ENCODE peak calls at places on chromosomes 7 and 10, in four cellular contexts. One of them, this sample, is unnamed.

GRCh38 chr7:129401968-129402860 is 32.0 kb upstream of the STRIP2 start:
- DNase-seq in mammary epithelial cell: no peak
- DNase-seq in AG04450: no peak
- DNase-seq in neural crest cell: no peak
- DNase-seq in this sample: peak

GRCh38 chr7:128135275-128136214 is 104.3 kb upstream of the LRRC4 start:
- DNase-seq in AG04450: no peak
- DNase-seq in mammary epithelial cell: peak
- DNase-seq in neural crest cell: peak
- DNase-seq in this sample: peak

GRCh38 chr10:132249824-132250375 is 57.9 kb downstream of the STK32C start:
- DNase-seq in neural crest cell: no peak
- DNase-seq in AG04450: no peak
- DNase-seq in mammary epithelial cell: no peak
- DNase-seq in this sample: no peak

GRCh38 chr10:132912685-132913558 is 29.4 kb downstream of the CFAP46 start:
- DNase-seq in AG04450: no peak
- DNase-seq in neural crest cell: no peak
- DNase-seq in mammary epithelial cell: no peak
- DNase-seq in this sample: peak

GRCh38 chr10:113227045-113227444 is 277.0 kb downstream of the TCF7L2 start:
- DNase-seq in mammary epithelial cell: no peak
- DNase-seq in neural crest cell: no peak
- DNase-seq in AG04450: no peak
- DNase-seq in this sample: no peak

GRCh38 chr7:85041599-85042216 is 145.1 kb downstream of the SEMA3D start:
- DNase-seq in neural crest cell: peak
- DNase-seq in mammary epithelial cell: peak
- DNase-seq in AG04450: peak
- DNase-seq in this sample: peak

GRCh38 chr7:45089314-45089891 is 634 bp upstream of the NACAD start:
- DNase-seq in mammary epithelial cell: peak
- DNase-seq in neural crest cell: peak
- DNase-seq in AG04450: no peak
- DNase-seq in this sample: peak

GRCh38 chr10:127694580-127695193 is 42.3 kb upstream of the FOXI2 start:
- DNase-seq in AG04450: no peak
- DNase-seq in neural crest cell: peak
- DNase-seq in mammary epithelial cell: peak
- DNase-seq in this sample: peak

GRCh38 chr7:37419496-37419895 is 29.2 kb downstream of the ELMO1 start:
- DNase-seq in AG04450: no peak
- DNase-seq in neural crest cell: no peak
- DNase-seq in mammary epithelial cell: no peak
- DNase-seq in this sample: no peak

GRCh38 chr10:30697806-30698205 is 68.3 kb upstream of the LYZL2 start:
- DNase-seq in neural crest cell: no peak
- DNase-seq in AG04450: no peak
- DNase-seq in mammary epithelial cell: no peak
- DNase-seq in this sample: peak

GRCh38 chr10:52226448-52226847 is 87.6 kb upstream of the DKK1 start:
- DNase-seq in neural crest cell: no peak
- DNase-seq in AG04450: no peak
- DNase-seq in mammary epithelial cell: peak
- DNase-seq in this sample: no peak

GRCh38 chr7:29343379-29343778 is 148.8 kb downstream of the CHN2 start:
- DNase-seq in AG04450: no peak
- DNase-seq in mammary epithelial cell: no peak
- DNase-seq in neural crest cell: no peak
- DNase-seq in this sample: peak

GRCh38 chr10:101840102-101840684 is 3.4 kb downstream of the KCNIP2 start:
- DNase-seq in neural crest cell: no peak
- DNase-seq in mammary epithelial cell: peak
- DNase-seq in AG04450: no peak
- DNase-seq in this sample: peak

GRCh38 chr7:50662059-50662689 is 97.0 kb upstream of the DDC start:
- DNase-seq in neural crest cell: no peak
- DNase-seq in AG04450: no peak
- DNase-seq in mammary epithelial cell: peak
- DNase-seq in this sample: peak

GRCh38 chr7:11343818-11344413 is 370.2 kb downstream of the PHF14 start:
- DNase-seq in mammary epithelial cell: peak
- DNase-seq in neural crest cell: peak
- DNase-seq in AG04450: peak
- DNase-seq in this sample: no peak

GRCh38 chr10:27252267-27253000 is 11.8 kb upstream of the ACBD5 start:
- DNase-seq in AG04450: no peak
- DNase-seq in mammary epithelial cell: peak
- DNase-seq in neural crest cell: no peak
- DNase-seq in this sample: peak

GRCh38 chr7:100137851-100138760 is 10.6 kb upstream of the LAMTOR4 start:
- DNase-seq in AG04450: no peak
- DNase-seq in mammary epithelial cell: no peak
- DNase-seq in neural crest cell: no peak
- DNase-seq in this sample: no peak

GRCh38 chr7:40223451-40224112 is 88.8 kb downstream of the SUGCT start:
- DNase-seq in AG04450: no peak
- DNase-seq in neural crest cell: no peak
- DNase-seq in mammary epithelial cell: no peak
- DNase-seq in this sample: no peak

GRCh38 chr10:60719721-60720120 is 58.6 kb upstream of the CDK1 start:
- DNase-seq in neural crest cell: no peak
- DNase-seq in mammary epithelial cell: no peak
- DNase-seq in AG04450: no peak
- DNase-seq in this sample: no peak

GRCh38 chr10:58511765-58512469 is 755 bp upstream of the BICC1 start:
- DNase-seq in neural crest cell: peak
- DNase-seq in AG04450: no peak
- DNase-seq in mammary epithelial cell: no peak
- DNase-seq in this sample: peak

GRCh38 chr10:95327367-95327766 is 36.6 kb upstream of the PDLIM1 start:
- DNase-seq in mammary epithelial cell: peak
- DNase-seq in neural crest cell: no peak
- DNase-seq in AG04450: no peak
- DNase-seq in this sample: no peak

GRCh38 chr7:26038201-26038990 is 113.6 kb upstream of the NFE2L3 start:
- DNase-seq in mammary epithelial cell: no peak
- DNase-seq in AG04450: no peak
- DNase-seq in neural crest cell: no peak
- DNase-seq in this sample: no peak

GRCh38 chr10:43160067-43160918 is 22.0 kb downstream of the CSGALNACT2 start:
- DNase-seq in neural crest cell: no peak
- DNase-seq in mammary epithelial cell: peak
- DNase-seq in AG04450: no peak
- DNase-seq in this sample: peak

GRCh38 chr10:111273635-111274034 is 196.8 kb downstream of the ADRA2A start:
- DNase-seq in neural crest cell: no peak
- DNase-seq in mammary epithelial cell: no peak
- DNase-seq in AG04450: no peak
- DNase-seq in this sample: no peak

GRCh38 chr7:84232653-84233052 is 38.1 kb upstream of the SEMA3A start:
- DNase-seq in AG04450: peak
- DNase-seq in neural crest cell: no peak
- DNase-seq in mammary epithelial cell: peak
- DNase-seq in this sample: no peak

GRCh38 chr7:23514755-23515154 is 17.0 kb downstream of the TRA2A start:
- DNase-seq in mammary epithelial cell: no peak
- DNase-seq in neural crest cell: no peak
- DNase-seq in AG04450: no peak
- DNase-seq in this sample: peak

GRCh38 chr10:15627617-15628196 is 92.0 kb downstream of the ITGA8 start:
- DNase-seq in mammary epithelial cell: peak
- DNase-seq in AG04450: no peak
- DNase-seq in neural crest cell: no peak
- DNase-seq in this sample: no peak

GRCh38 chr10:79057481-79058275 is 11.1 kb upstream of the ZMIZ1 start:
- DNase-seq in mammary epithelial cell: no peak
- DNase-seq in neural crest cell: no peak
- DNase-seq in AG04450: no peak
- DNase-seq in this sample: peak

GRCh38 chr7:92588561-92588960 is 1.6 kb downstream of the FAM133B start:
- DNase-seq in neural crest cell: no peak
- DNase-seq in AG04450: no peak
- DNase-seq in mammary epithelial cell: peak
- DNase-seq in this sample: peak

GRCh38 chr7:1501487-1502270 is 2.5 kb downstream of the INTS1 start:
- DNase-seq in neural crest cell: no peak
- DNase-seq in mammary epithelial cell: no peak
- DNase-seq in AG04450: no peak
- DNase-seq in this sample: no peak

GRCh38 chr7:97871659-97872024 is 566 bp downstream of the ASNS start:
- DNase-seq in mammary epithelial cell: no peak
- DNase-seq in neural crest cell: no peak
- DNase-seq in AG04450: no peak
- DNase-seq in this sample: peak

GRCh38 chr10:58952747-58953466 is 223.5 kb upstream of the PHYHIPL start:
- DNase-seq in mammary epithelial cell: peak
- DNase-seq in AG04450: no peak
- DNase-seq in neural crest cell: peak
- DNase-seq in this sample: peak

DNA sequence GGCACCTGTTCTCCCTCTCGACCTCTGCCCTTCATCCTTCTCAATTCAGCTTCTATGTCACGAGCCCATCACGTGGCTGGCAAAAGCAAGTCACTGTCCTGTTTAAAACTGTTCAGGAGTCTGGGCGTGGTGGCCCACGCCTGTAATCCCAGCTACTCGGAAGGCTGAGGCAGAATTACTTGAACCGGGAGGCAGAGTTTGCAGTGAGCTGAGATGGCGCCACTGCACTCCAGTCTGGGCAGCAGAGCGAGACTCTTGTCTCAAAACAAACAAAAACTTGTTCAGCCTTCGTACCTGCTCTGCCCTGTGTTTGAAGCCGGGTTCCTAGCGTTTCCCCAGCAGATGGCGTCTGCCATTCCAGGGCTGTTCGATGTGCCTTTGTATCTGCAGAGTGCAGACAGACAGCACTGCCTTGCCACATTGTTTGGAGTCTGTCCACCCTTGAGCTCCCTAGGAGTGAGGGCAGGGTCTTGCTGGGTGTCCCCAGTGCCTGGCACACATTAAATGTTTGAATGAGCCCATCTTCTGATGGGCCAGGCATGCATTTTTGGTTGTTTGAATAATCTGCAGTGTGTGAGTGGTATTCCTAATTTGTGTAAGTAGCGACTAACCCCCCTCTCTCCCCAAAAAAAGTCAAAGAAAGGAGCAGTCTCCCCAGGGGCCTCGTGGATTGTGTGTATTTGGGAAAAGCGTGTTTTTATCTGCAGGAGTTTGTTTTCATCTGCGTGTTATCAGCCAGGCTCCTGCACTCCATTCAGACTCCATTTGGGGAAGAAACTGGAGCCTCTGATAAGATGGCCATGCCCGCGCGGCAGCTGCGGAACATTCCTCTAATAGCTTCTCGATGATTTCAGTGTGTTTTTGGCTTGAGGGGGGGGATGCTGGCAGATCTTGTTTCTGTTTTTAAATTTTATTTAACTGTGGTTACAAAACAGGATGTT is 61.2 kb downstream of the DNAJB6 start:
- DNase-seq in AG04450: peak
- DNase-seq in neural crest cell: peak
- DNase-seq in mammary epithelial cell: peak
- DNase-seq in this sample: peak
- TF ChIP-seq CTCF in AG04450: peak
- TF ChIP-seq CTCF in neural crest cell: peak
- TF ChIP-seq CTCF in mammary epithelial cell: peak
- TF ChIP-seq CTCF in this sample: peak

DNA sequence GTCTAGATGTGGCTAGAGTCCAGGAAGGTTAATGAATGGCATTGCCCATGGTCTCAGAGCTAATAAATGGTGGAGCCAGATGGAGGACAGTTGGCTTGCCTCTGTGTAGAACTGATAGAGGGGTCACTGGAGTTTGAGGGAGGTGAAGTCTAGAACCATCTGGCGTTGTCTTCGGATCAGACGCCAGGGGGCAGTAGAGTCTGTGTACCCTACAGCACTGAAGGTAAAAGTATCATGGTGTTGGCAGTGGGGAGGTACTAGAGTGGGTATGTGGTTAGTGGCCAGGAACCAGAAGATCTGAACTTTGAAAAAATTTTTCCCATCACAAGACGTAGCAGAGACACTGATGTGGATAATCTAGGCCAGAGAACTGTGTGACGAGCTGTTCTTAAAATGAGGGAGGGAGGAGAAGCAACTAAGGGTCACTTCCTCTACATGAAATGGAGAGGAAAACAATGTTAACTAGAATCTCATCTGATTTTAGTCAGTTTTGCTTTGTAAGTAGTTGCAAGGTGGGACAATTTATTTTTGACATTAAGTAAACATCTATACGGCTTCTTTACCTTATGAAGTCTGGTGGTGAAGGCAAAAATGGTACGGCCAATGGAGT is 227.9 kb upstream of the PRSS58 start:
- DNase-seq in AG04450: no peak
- DNase-seq in mammary epithelial cell: no peak
- DNase-seq in neural crest cell: no peak
- DNase-seq in this sample: peak
- TF ChIP-seq CTCF in AG04450: peak
- TF ChIP-seq CTCF in mammary epithelial cell: peak
- TF ChIP-seq CTCF in neural crest cell: peak
- TF ChIP-seq CTCF in this sample: peak

GRCh38 chr10:50621981-50622496 is 1.7 kb downstream of the SGMS1 start:
- DNase-seq in neural crest cell: peak
- DNase-seq in mammary epithelial cell: peak
- DNase-seq in AG04450: peak
- DNase-seq in this sample: peak
- TF ChIP-seq CTCF in neural crest cell: peak
- TF ChIP-seq CTCF in mammary epithelial cell: peak
- TF ChIP-seq CTCF in AG04450: no peak
- TF ChIP-seq CTCF in this sample: no peak

GRCh38 chr7:143002856-143003255 is 24.1 kb downstream of the OR9A2 start:
- DNase-seq in neural crest cell: no peak
- DNase-seq in AG04450: no peak
- DNase-seq in mammary epithelial cell: no peak
- DNase-seq in this sample: no peak

GRCh38 chr7:142999793-143000192 is 27.1 kb downstream of the OR9A2 start:
- DNase-seq in mammary epithelial cell: no peak
- DNase-seq in neural crest cell: no peak
- DNase-seq in AG04450: no peak
- DNase-seq in this sample: no peak

GRCh38 chr7:143000648-143001047 is 26.3 kb downstream of the OR9A2 start:
- DNase-seq in neural crest cell: no peak
- DNase-seq in AG04450: no peak
- DNase-seq in mammary epithelial cell: no peak
- DNase-seq in this sample: no peak

GRCh38 chr7:143003393-143004051 is 23.4 kb downstream of the OR9A2 start:
- DNase-seq in AG04450: peak
- DNase-seq in neural crest cell: peak
- DNase-seq in mammary epithelial cell: peak
- DNase-seq in this sample: peak

DNA sequence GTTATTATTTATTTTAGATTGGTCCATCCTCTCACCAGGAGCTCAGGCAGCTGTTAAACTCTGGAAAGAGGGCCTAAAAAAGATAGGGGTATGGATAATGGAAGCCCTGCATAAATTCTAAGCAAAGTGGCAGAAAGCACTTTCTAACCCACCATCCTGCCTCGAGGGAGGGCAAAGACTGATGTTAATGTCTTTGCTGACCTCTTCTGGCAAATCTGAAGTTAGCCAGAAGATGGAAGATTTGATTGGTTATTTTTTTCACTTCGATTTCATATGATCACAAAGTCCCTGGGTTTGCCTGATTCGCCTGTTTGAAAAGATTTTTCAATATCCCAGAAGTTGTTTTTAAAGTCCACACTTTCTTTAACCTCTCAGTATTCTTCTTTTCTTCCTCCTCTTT is 24.8 kb downstream of the OR9A2 start:
- DNase-seq in mammary epithelial cell: peak
- DNase-seq in AG04450: no peak
- DNase-seq in neural crest cell: no peak
- DNase-seq in this sample: peak
- TF ChIP-seq CTCF in mammary epithelial cell: peak
- TF ChIP-seq CTCF in AG04450: no peak
- TF ChIP-seq CTCF in neural crest cell: peak
- TF ChIP-seq CTCF in this sample: no peak

This sample was measured in activated CD8-positive, alpha-beta T cell treated with anti-CD3 and anti-CD28 coated beads for 36 hours.